ENCODE peak calls at places on chromosome 13, in four cellular contexts. G is activated naive CD4-positive, alpha-beta T cell treated with anti-CD3 and anti-CD28 coated beads for 36 hours; O is EH; X is vagina. N is an unnamed sample.

GRCh38 chr13:108342369-108343289 is 73.1 kb downstream of the TNFSF13B start:
- DNase-seq in O (peak), X (no peak), G (peak), N (no peak)

GRCh38 chr13:97125051-97125809 is 96.9 kb upstream of the MBNL2 start:
- DNase-seq in X (no peak), O (peak), G (peak), N (no peak)

GRCh38 chr13:99802416-99802815 is 169.2 kb downstream of the ZIC5 start:
- DNase-seq in G (no peak), O (no peak), X (no peak), N (no peak)

GRCh38 chr13:61187471-61187870 is 228.2 kb downstream of the PCDH20 start:
- DNase-seq in G (no peak), X (no peak), O (no peak), N (no peak)

GRCh38 chr13:27131202-27131623 is 40.4 kb downstream of the USP12 start:
- DNase-seq in X (no peak), O (no peak), G (peak), N (no peak)

GRCh38 chr13:43240278-43240677 is 216.9 kb downstream of the DNAJC15 start:
- DNase-seq in X (no peak), O (no peak), G (no peak), N (no peak)

GRCh38 chr13:113058988-113059850 is 46.4 kb upstream of the F7 start:
- DNase-seq in O (no peak), X (no peak), G (no peak), N (no peak)

GRCh38 chr13:93521307-93521706 is 294.7 kb downstream of the GPC6 start:
- DNase-seq in X (no peak), G (no peak), O (no peak), N (no peak)

GRCh38 chr13:98155475-98156111 is 12.7 kb downstream of the FARP1 start:
- DNase-seq in X (no peak), G (no peak), O (peak), N (no peak)

GRCh38 chr13:94548382-94549240 is 47.3 kb downstream of the TGDS start:
- DNase-seq in G (peak), O (peak), X (no peak), N (peak)

GRCh38 chr13:94704347-94705080 is 7.8 kb downstream of the SOX21 start:
- DNase-seq in X (peak), O (no peak), G (no peak), N (no peak)

GRCh38 chr13:20287976-20288375 is 55.9 kb upstream of the GJB6 start:
- DNase-seq in X (no peak), G (no peak), O (no peak), N (no peak)

GRCh38 chr13:108609353-108609752 is 20.1 kb upstream of the MYO16 start:
- DNase-seq in X (no peak), O (peak), G (no peak), N (no peak)

GRCh38 chr13:99689955-99690354 is 188.7 kb downstream of the TM9SF2 start:
- DNase-seq in O (no peak), X (no peak), G (no peak), N (no peak)

GRCh38 chr13:72983085-72983768 is 75.6 kb upstream of the KLF5 start:
- DNase-seq in O (peak), G (no peak), X (no peak), N (no peak)

GRCh38 chr13:98565726-98566577 is 11.0 kb downstream of the STK24 start:
- DNase-seq in G (peak), X (no peak), O (peak), N (no peak)

GRCh38 chr13:98284677-98285076 is 107.6 kb upstream of the RNF113B start:
- DNase-seq in O (no peak), X (no peak), G (no peak), N (no peak)

GRCh38 chr13:112441779-112442310 is 65.7 kb downstream of the SPACA7 start:
- DNase-seq in X (no peak), G (no peak), O (no peak), N (no peak)

GRCh38 chr13:111216166-111216960 is 101.3 kb downstream of the ARHGEF7 start:
- DNase-seq in X (no peak), O (peak), G (peak), N (peak)

GRCh38 chr13:22487932-22488331 is 692.8 kb upstream of the SGCG start:
- DNase-seq in X (no peak), G (no peak), O (no peak), N (no peak)

GRCh38 chr13:33611016-33611805 is 206.7 kb upstream of the RFC3 start:
- DNase-seq in X (no peak), G (no peak), O (no peak), N (no peak)

GRCh38 chr13:94061316-94061715 is 418.2 kb downstream of the DCT start:
- DNase-seq in O (peak), G (no peak), X (no peak), N (no peak)

GRCh38 chr13:100537486-100537885 is 51.1 kb downstream of the GGACT start:
- DNase-seq in X (peak), O (no peak), G (no peak), N (no peak)

GRCh38 chr13:114118086-114118762 is 14.2 kb downstream of the RASA3 start:
- DNase-seq in G (no peak), O (peak), X (no peak), N (no peak)

GRCh38 chr13:99150575-99151370 is 49.9 kb upstream of the UBAC2 start:
- DNase-seq in O (peak), G (no peak), X (no peak), N (no peak)

GRCh38 chr13:41942462-41943094 is 18.3 kb downstream of the VWA8 start:
- DNase-seq in O (peak), G (no peak), X (no peak), N (no peak)

GRCh38 chr13:75507027-75508001 is 25.3 kb upstream of the TBC1D4 start:
- DNase-seq in G (no peak), O (no peak), X (no peak), N (no peak)

GRCh38 chr13:100895656-100896055 is 221.1 kb upstream of the TMTC4 start:
- DNase-seq in G (no peak), O (peak), X (no peak), N (no peak)

GRCh38 chr13:52738719-52739467 is 727 bp downstream of the CNMD start:
- DNase-seq in X (no peak), O (peak), G (no peak), N (no peak)

GRCh38 chr13:29436291-29436690 is 159.2 kb downstream of the SLC7A1 start:
- DNase-seq in O (peak), X (no peak), G (no peak), N (no peak)

GRCh38 chr13:108226184-108226583 is 8.0 kb downstream of the ABHD13 start:
- DNase-seq in G (no peak), X (no peak), O (no peak), N (no peak)

GRCh38 chr13:33341861-33342452 is 56.4 kb upstream of the STARD13 start:
- DNase-seq in G (no peak), X (no peak), O (no peak), N (no peak)

GRCh38 chr13:52454459-52454824 is 836 bp upstream of the CKAP2 start:
- DNase-seq in G (peak), X (no peak), O (no peak), N (peak)

GRCh38 chr13:98496239-98496668 is 80.7 kb downstream of the STK24 start:
- DNase-seq in G (no peak), O (peak), X (no peak), N (no peak)

GRCh38 chr13:25677956-25678355 is 306.2 kb downstream of the ATP8A2 start:
- DNase-seq in G (no peak), X (no peak), O (no peak), N (no peak)